ENCODE peak calls at places on chromosomes 13 and 19, in six cellular contexts. L, M, I, D, Y and N are unnamed samples.

GRCh38 chr19:10553943-10554381 is 10.3 kb downstream of the ATG4D start:
- DNase-seq in L (peak), M (peak), D (no peak), Y (no peak), I (no peak), N (no peak)

GRCh38 chr13:97544041-97544765 is 110.2 kb downstream of the RAP2A start:
- DNase-seq in D (no peak), I (no peak), L (no peak), Y (peak), M (no peak), N (no peak)

GRCh38 chr13:37187110-37187509 is 81.6 kb upstream of the CSNK1A1L start:
- DNase-seq in I (peak), L (no peak), M (no peak), Y (no peak), D (no peak), N (no peak)

GRCh38 chr19:37227996-37228395 is 10.0 kb downstream of the ZNF383 start:
- DNase-seq in I (no peak), M (no peak), Y (no peak), L (no peak), D (no peak), N (no peak)

GRCh38 chr19:52689804-52690394 is 44.9 kb downstream of the ZNF611 start:
- DNase-seq in I (peak), L (no peak), M (peak), D (peak), Y (no peak), N (peak)

GRCh38 chr19:29211562-29212416 is 1.2 kb downstream of the UQCRFS1 start:
- DNase-seq in D (no peak), Y (peak), L (no peak), I (peak), M (peak), N (no peak)

GRCh38 chr19:35408284-35409171 is 37.7 kb downstream of the GPR42 start:
- DNase-seq in D (no peak), Y (no peak), M (no peak), I (no peak), L (no peak), N (no peak)

GRCh38 chr13:67515895-67516294 is 285.8 kb upstream of the PCDH9 start:
- DNase-seq in M (no peak), D (no peak), I (peak), L (no peak), Y (peak), N (no peak)

GRCh38 chr19:7928741-7929701 is 3.1 kb upstream of the CTXN1 start:
- DNase-seq in D (no peak), I (peak), M (no peak), Y (peak), L (no peak), N (peak)

GRCh38 chr13:109241160-109241559 is 545.2 kb downstream of the IRS2 start:
- DNase-seq in M (no peak), D (no peak), Y (peak), L (no peak), I (peak), N (no peak)

GRCh38 chr13:109246001-109246400 is 540.4 kb downstream of the IRS2 start:
- DNase-seq in M (no peak), L (no peak), Y (no peak), D (no peak), I (no peak), N (no peak)

DNA sequence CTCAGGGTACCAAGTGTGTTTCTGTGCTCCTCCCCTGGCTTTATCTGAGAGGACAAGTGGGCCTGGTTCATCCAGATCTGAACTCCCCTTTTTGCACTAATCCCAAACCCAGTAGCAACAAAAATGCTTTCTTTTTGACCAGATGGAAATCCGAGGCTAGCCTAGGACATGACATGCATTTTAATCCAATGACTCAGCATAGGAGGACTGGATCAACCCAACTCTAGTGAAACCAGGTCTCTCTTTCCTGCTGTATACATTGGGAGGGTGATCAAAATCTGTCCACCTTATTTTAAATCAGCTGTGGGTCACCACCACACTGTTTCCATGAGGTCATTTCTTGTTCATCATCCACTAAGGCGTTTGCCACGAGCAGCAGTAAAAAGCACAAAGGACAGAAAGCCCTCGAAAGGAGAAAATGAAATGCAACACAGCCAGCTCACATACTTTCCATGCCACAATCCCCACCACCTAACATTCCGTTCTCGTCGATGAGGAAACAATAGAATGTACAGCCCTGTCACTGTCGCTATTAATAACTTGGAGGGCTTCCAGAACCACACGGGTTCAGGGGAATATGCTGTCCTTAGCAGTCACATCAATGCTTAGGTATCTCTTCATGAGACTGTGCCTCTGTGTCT is 543.0 kb downstream of the IRS2 start:
- DNase-seq in M (no peak), L (peak), I (peak), D (peak), Y (peak), N (no peak)
- H3K4me3 ChIP-seq in M (no peak), L (peak), I (peak), D (no peak), Y (no peak), N (no peak)

GRCh38 chr19:21148681-21149080 is 6.8 kb downstream of the ZNF431 start:
- DNase-seq in M (no peak), L (no peak), D (no peak), Y (no peak), I (no peak), N (no peak)

GRCh38 chr19:21147540-21147939 is 5.7 kb downstream of the ZNF431 start:
- DNase-seq in I (no peak), Y (no peak), L (no peak), M (no peak), D (no peak), N (no peak)

GRCh38 chr19:21141787-21142464 is at the start of gene ZNF431:
- DNase-seq in I (peak), Y (peak), L (no peak), M (peak), D (peak), N (peak)

GRCh38 chr19:21143428-21143827 is 1.6 kb downstream of the ZNF431 start:
- DNase-seq in I (no peak), L (no peak), D (no peak), M (no peak), Y (no peak), N (no peak)

DNA sequence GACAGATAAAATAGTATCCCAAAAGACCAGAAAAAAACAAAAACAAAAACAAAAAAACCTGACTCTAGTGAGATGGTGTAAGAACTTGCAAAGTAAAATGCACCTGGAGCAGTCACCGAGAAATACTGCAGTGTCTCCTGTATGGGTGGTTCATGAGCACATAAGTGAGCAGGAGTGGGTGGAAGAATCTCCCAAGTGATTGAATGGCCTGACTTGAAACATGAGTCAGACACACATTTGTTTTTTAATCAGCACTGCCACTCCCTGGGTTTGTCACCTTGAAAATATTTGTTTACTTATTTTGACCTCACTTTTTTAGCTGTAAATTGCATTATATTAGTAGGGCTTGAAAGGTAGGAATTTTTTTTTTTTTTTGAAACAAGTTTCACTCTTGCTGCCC is 2.0 kb downstream of the ZNF431 start:
- DNase-seq in L (peak), I (no peak), M (no peak), D (no peak), Y (no peak), N (no peak)
- H3K4me3 ChIP-seq in L (no peak), I (no peak), M (no peak), D (no peak), Y (no peak), N (no peak)

GRCh38 chr13:96539791-96540190 is 449.9 kb downstream of the HS6ST3 start:
- DNase-seq in L (no peak), Y (no peak), M (no peak), I (no peak), D (no peak), N (no peak)
- H3K4me3 ChIP-seq in L (no peak), Y (no peak), M (no peak), I (no peak), D (no peak), N (no peak)

GRCh38 chr19:56106397-56106849 is 14.7 kb downstream of the ZNF787 start:
- DNase-seq in Y (no peak), L (no peak), M (peak), I (no peak), D (no peak), N (no peak)

GRCh38 chr19:56109216-56109615 is 11.9 kb downstream of the ZNF787 start:
- DNase-seq in I (peak), L (no peak), Y (peak), M (no peak), D (no peak), N (no peak)

GRCh38 chr19:56108447-56109195 is 12.5 kb downstream of the ZNF787 start:
- DNase-seq in L (no peak), D (no peak), Y (peak), I (peak), M (no peak), N (peak)

GRCh38 chr19:56106993-56107392 is 14.1 kb downstream of the ZNF787 start:
- DNase-seq in I (no peak), D (no peak), Y (no peak), M (no peak), L (no peak), N (no peak)

GRCh38 chr19:56107626-56108351 is 13.3 kb downstream of the ZNF787 start:
- DNase-seq in I (no peak), M (peak), Y (peak), L (no peak), D (no peak), N (no peak)
- H3K4me3 ChIP-seq in I (no peak), M (peak), Y (no peak), L (no peak), D (no peak), N (no peak)

DNA sequence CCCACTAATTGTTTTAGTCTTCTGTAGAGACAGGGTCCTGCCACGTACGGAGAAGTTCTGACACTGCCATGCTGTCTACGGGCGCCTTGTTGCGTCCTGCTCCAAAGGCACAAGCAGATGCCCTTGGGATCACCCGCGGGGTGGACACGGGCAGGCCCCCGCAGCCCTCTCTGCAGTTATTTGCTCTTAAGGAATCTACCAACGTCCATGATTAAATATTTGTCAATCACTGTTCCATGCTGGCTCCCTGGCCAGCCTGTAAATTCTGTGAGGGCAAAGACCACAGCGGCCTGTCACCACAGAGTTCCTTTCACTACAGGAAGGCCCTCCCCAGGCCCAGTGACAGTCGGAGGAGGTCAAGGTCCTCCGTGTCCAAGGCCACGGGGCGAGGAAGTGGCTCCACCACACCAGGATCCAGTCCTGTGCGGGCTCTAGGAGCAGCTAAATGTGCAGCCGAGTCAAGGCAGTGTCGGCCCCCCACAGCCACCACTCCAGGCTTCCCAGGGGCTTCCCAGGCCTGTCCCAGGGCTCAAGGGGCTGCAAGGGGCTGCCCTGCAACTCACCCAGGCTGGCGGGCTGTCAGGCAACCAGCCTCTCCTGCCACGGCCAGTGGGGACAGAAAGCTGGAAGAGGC is 2.1 kb downstream of the RNF126 start:
- DNase-seq in M (peak), Y (no peak), D (peak), I (no peak), L (no peak), N (no peak)
- H3K4me3 ChIP-seq in M (peak), Y (peak), D (peak), I (peak), L (peak), N (peak)